ENCODE peak calls at places on chromosome 13, in seven cellular contexts. A, X, P, K, Q, J and G are unnamed samples.

GRCh38 chr13:99067160-99067985 is 89.5 kb upstream of the DOCK9 start:
- DNase-seq in A (peak), X (peak), P (peak), K (peak), Q (no peak), J (peak), G (peak)

GRCh38 chr13:76813874-76814273 is 72.3 kb downstream of the KCTD12 start:
- DNase-seq in A (peak), X (no peak), P (no peak), K (no peak), Q (no peak), J (peak), G (peak)

GRCh38 chr13:57631607-57632275 is at the start of gene PCDH17:
- DNase-seq in A (no peak), X (no peak), P (no peak), K (peak), Q (peak), J (no peak), G (no peak)

GRCh38 chr13:79379274-79379673 is 26.8 kb downstream of the RBM26 start:
- DNase-seq in A (no peak), X (no peak), P (no peak), K (peak), Q (no peak), J (no peak), G (no peak)

GRCh38 chr13:19597523-19597922 is 35.9 kb upstream of the MPHOSPH8 start:
- DNase-seq in A (no peak), X (peak), P (no peak), K (peak), Q (no peak), J (peak), G (peak)

GRCh38 chr13:99353836-99354235 is 46.6 kb upstream of the GPR183 start:
- DNase-seq in A (no peak), X (no peak), P (no peak), K (no peak), Q (no peak), J (no peak), G (no peak)

GRCh38 chr13:46559272-46559805 is 6.4 kb downstream of the LRCH1 start:
- DNase-seq in A (no peak), X (no peak), P (no peak), K (peak), Q (no peak), J (peak), G (no peak)

GRCh38 chr13:46041335-46041934 is 11.1 kb downstream of the ZC3H13 start:
- DNase-seq in A (no peak), X (peak), P (no peak), K (peak), Q (no peak), J (no peak), G (no peak)

GRCh38 chr13:106533940-106534843 is 1.3 kb downstream of the EFNB2 start:
- DNase-seq in A (no peak), X (peak), P (peak), K (peak), Q (peak), J (peak), G (peak)

GRCh38 chr13:111365149-111366005 is 44.9 kb downstream of the TEX29 start:
- DNase-seq in A (no peak), X (no peak), P (no peak), K (no peak), Q (no peak), J (no peak), G (no peak)

GRCh38 chr13:37029617-37030016 is 29.0 kb downstream of the EXOSC8 start:
- DNase-seq in A (no peak), X (peak), P (no peak), K (peak), Q (no peak), J (no peak), G (no peak)

GRCh38 chr13:107374038-107374437 is 806.1 kb upstream of the ARGLU1 start:
- DNase-seq in A (no peak), X (peak), P (no peak), K (no peak), Q (no peak), J (no peak), G (no peak)

GRCh38 chr13:113995051-113995601 is 21.2 kb upstream of the C13orf46 start:
- DNase-seq in A (no peak), X (no peak), P (no peak), K (no peak), Q (no peak), J (no peak), G (no peak)

GRCh38 chr13:72808917-72809500 is 27.1 kb downstream of the PIBF1 start:
- DNase-seq in A (peak), X (peak), P (no peak), K (peak), Q (no peak), J (peak), G (peak)

GRCh38 chr13:108102771-108103170 is 112.6 kb downstream of the LIG4 start:
- DNase-seq in A (no peak), X (no peak), P (no peak), K (no peak), Q (no peak), J (peak), G (peak)

GRCh38 chr13:76816394-76816793 is 69.8 kb downstream of the KCTD12 start:
- DNase-seq in A (no peak), X (no peak), P (no peak), K (no peak), Q (no peak), J (no peak), G (peak)

GRCh38 chr13:84910423-84910822 is 888.8 kb downstream of the SLITRK6 start:
- DNase-seq in A (no peak), X (no peak), P (no peak), K (no peak), Q (no peak), J (no peak), G (no peak)

GRCh38 chr13:76991432-76991795 is 467 bp upstream of the CLN5 start:
- DNase-seq in A (no peak), X (no peak), P (no peak), K (no peak), Q (peak), J (peak), G (no peak)

GRCh38 chr13:111152836-111153235 is 37.7 kb downstream of the ARHGEF7 start:
- DNase-seq in A (peak), X (peak), P (no peak), K (no peak), Q (no peak), J (peak), G (no peak)

GRCh38 chr13:105948143-105948542 is 587.3 kb downstream of the EFNB2 start:
- DNase-seq in A (no peak), X (no peak), P (no peak), K (no peak), Q (no peak), J (no peak), G (no peak)

GRCh38 chr13:77751513-77752456 is 54.3 kb downstream of the SLAIN1 start:
- DNase-seq in A (peak), X (peak), P (peak), K (peak), Q (peak), J (peak), G (peak)

GRCh38 chr13:101785858-101786257 is 333.4 kb downstream of the ITGBL1 start:
- DNase-seq in A (peak), X (peak), P (peak), K (peak), Q (no peak), J (peak), G (peak)

GRCh38 chr13:20977394-20977793 is 74.8 kb upstream of the XPO4 start:
- DNase-seq in A (no peak), X (no peak), P (no peak), K (no peak), Q (no peak), J (no peak), G (no peak)

GRCh38 chr13:29543230-29544215 is 52.0 kb downstream of the SLC7A1 start:
- DNase-seq in A (peak), X (peak), P (no peak), K (peak), Q (no peak), J (no peak), G (peak)

GRCh38 chr13:61608138-61608537 is 192.5 kb upstream of the PCDH20 start:
- DNase-seq in A (no peak), X (no peak), P (no peak), K (no peak), Q (no peak), J (no peak), G (no peak)

GRCh38 chr13:99039718-99040280 is 61.9 kb upstream of the DOCK9 start:
- DNase-seq in A (no peak), X (peak), P (no peak), K (peak), Q (no peak), J (no peak), G (no peak)

DNA sequence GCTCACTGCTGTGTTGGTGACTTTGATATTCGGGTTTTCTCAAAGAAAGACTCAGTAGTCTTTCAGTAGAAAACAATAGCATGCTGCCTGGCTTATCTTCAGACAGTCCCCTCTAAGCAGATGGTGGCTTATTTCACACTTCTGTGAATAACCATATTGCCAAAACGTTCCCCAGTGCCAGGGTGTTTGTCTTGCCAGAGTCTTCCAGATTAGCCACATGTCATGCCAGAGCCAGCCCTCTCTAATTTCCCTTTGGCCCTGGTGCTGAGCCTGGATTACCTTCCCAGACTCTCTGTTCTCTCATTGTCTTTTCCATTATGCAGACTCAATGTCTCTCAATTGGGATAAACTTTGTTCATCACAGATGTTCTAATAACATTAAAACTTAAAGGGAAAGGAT is 488.0 kb upstream of the ATXN8OS start:
- DNase-seq in A (no peak), X (no peak), P (no peak), K (no peak), Q (no peak), J (no peak), G (no peak)
- TF ChIP-seq CTCF in A (no peak), X (no peak), P (no peak), K (no peak), Q (no peak), J (no peak), G (no peak)

DNA sequence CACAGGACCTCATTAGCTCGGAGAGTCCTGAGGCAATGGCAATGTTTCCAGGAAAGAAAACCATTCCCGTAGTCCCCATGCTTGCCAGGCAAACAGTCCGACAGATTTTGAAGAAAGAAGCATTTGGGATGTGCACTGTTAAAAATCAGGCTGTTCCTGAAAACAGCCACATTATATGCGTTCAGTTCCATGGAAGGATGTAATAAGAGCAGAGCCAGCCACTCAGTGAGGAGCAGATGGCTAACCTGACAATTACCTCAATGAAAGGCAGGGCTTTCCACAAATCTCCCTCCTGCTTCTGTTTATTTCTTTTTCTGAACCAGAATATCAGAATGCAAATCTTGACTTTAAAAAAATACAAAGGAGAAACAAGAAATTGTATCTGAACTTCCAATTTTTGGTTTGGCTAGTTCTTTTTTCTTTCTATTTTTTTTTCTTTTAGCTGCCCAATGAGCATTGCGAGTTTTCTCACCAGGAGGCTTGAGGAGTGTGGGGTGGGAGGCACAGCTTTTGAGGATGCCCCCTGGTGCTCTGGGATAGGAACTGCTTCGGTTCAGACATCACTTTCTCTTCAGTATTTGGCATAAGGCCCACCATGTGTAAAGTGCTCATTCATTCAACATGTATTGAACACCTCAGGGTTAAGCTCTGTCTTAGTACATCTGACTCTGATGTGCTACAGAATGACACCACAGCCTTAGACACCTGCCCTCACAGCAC is 124.2 kb downstream of the TBC1D4 start:
- DNase-seq in A (peak), X (peak), P (peak), K (peak), Q (peak), J (peak), G (peak)
- TF ChIP-seq CTCF in A (peak), X (peak), P (peak), K (peak), Q (peak), J (peak), G (peak)

DNA sequence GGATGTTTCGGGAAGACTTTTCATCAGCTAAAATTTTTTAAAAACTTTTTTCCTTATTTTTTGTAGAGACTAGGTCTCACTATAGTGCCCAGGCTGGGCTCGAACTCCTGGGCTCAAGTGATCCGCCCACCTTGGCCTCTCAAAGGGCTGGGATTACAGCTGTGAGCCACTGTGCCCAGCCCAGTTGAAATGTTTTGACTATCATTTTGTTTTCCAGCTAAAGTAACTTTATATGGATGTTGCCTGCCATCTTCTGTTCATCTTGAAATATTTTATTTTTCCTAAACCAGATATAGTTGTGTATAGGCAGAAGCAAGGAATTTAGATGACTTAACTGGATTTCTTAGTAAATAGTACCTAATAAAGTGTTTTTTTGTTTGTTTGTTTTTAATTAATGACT is 7.0 kb downstream of the CAB39L start:
- DNase-seq in A (no peak), X (peak), P (no peak), K (peak), Q (no peak), J (peak), G (peak)
- TF ChIP-seq CTCF in A (no peak), X (peak), P (peak), K (no peak), Q (no peak), J (no peak), G (peak)

GRCh38 chr13:51895906-51896888 is 34.4 kb downstream of the CCDC70 start:
- DNase-seq in A (peak), X (peak), P (peak), K (peak), Q (peak), J (peak), G (peak)
- TF ChIP-seq CTCF in A (peak), X (peak), P (peak), K (peak), Q (peak), J (peak), G (peak)

GRCh38 chr13:34941835-34942731 is at the start of gene NBEA:
- DNase-seq in A (peak), X (peak), P (peak), K (peak), Q (peak), J (peak), G (peak)
- TF ChIP-seq CTCF in A (peak), X (no peak), P (peak), K (no peak), Q (peak), J (peak), G (no peak)

GRCh38 chr13:27038323-27038722 is 133.3 kb downstream of the USP12 start:
- DNase-seq in A (no peak), X (peak), P (peak), K (peak), Q (no peak), J (peak), G (peak)
- TF ChIP-seq CTCF in A (no peak), X (no peak), P (no peak), K (no peak), Q (no peak), J (no peak), G (no peak)